ENCODE peak calls at places on chromosomes 2 and 18, in ten cellular contexts. Y is BE2C; Q is CD8-positive, alpha-beta T cell; R is IMR-90; X is A549; C is SK-N-SH; Z is upper lobe of right lung; A is prostate gland; P is mammary epithelial cell; V is cardiac muscle cell. S is an unnamed sample.

GRCh38 chr2:95309599-95309998 is 12.5 kb downstream of the KCNIP3 start:
- DNase-seq in Q (no peak), C (no peak), P (no peak), V (no peak), Z (no peak), A (no peak), Y (no peak), X (no peak), R (no peak), S (no peak)

GRCh38 chr18:8609711-8610441 is 639 bp downstream of the RAB12 start:
- DNase-seq in Y (peak; percentile 11), Z (peak; percentile 70), Q (no peak), A (no peak), V (peak; percentile 17), R (no peak), X (no peak), C (peak; percentile 65), P (no peak), S (no peak)

GRCh38 chr18:70621710-70622109 is 332.9 kb downstream of the SOCS6 start:
- DNase-seq in Y (no peak), X (no peak), R (no peak), V (no peak), A (no peak), C (no peak), Q (peak; percentile 40), Z (no peak), P (no peak), S (no peak)

GRCh38 chr2:164697688-164698290 is 76.5 kb upstream of the GRB14 start:
- DNase-seq in A (no peak), X (peak; percentile 13), R (no peak), V (peak; percentile 18), C (peak; percentile 6), P (no peak), Z (no peak), Q (no peak), Y (no peak), S (no peak)

GRCh38 chr2:120861191-120861575 is 125.5 kb downstream of the GLI2 start:
- DNase-seq in Y (no peak), A (no peak), X (no peak), Z (peak; percentile 19), R (peak; percentile 44), P (no peak), Q (no peak), C (no peak), V (no peak), S (peak; percentile 16)

GRCh38 chr2:222904557-222905258 is 43.9 kb downstream of the ACSL3 start:
- DNase-seq in C (no peak), X (no peak), R (peak; percentile 97), A (no peak), Z (no peak), P (peak; percentile 20), Q (no peak), V (peak; percentile 35), Y (no peak), S (no peak)

GRCh38 chr2:28350196-28350595 is 42.5 kb upstream of the FOSL2 start:
- DNase-seq in C (no peak), V (no peak), Y (no peak), Z (peak; percentile 52), P (no peak), Q (no peak), A (no peak), X (no peak), R (no peak), S (no peak)

GRCh38 chr18:62486290-62486964 is 36.4 kb upstream of the ZCCHC2 start:
- DNase-seq in X (peak; percentile 10), Q (no peak), P (peak; percentile 97), R (peak; percentile 16), V (peak; percentile 15), A (no peak), C (no peak), Z (no peak), Y (no peak), S (no peak)

GRCh38 chr2:113337809-113338208 is 59.1 kb upstream of the PAX8 start:
- DNase-seq in X (no peak), R (no peak), Q (no peak), C (no peak), P (no peak), Y (no peak), Z (no peak), A (peak; percentile 24), V (no peak), S (no peak)

GRCh38 chr2:148021059-148021985 is at the start of gene MBD5:
- DNase-seq in C (peak; percentile 26), Z (peak; percentile 71), X (peak; percentile 6), Q (peak; percentile 82), A (peak; percentile 14), R (peak; percentile 58), V (peak; percentile 71), Y (peak; percentile 39), P (peak; percentile 36), S (no peak)

GRCh38 chr2:37615808-37616673 is 55.4 kb downstream of the CDC42EP3 start:
- DNase-seq in Y (no peak), C (no peak), R (no peak), V (no peak), Z (peak; percentile 70), A (no peak), Q (peak; percentile 80), X (no peak), P (no peak), S (peak; percentile 83)

GRCh38 chr2:26605195-26605968 is 35.8 kb downstream of the CIB4 start:
- DNase-seq in Y (peak; percentile 59), Z (peak; percentile 33), C (peak; percentile 78), Q (no peak), X (peak; percentile 73), V (peak; percentile 64), A (peak; percentile 48), P (peak; percentile 35), R (peak; percentile 48), S (peak; percentile 74)

GRCh38 chr2:201406077-201406662 is 45.1 kb downstream of the TRAK2 start:
- DNase-seq in A (peak; percentile 59), V (peak; percentile 93), C (no peak), X (no peak), P (peak; percentile 41), R (peak; percentile 87), Z (no peak), Q (no peak), Y (no peak), S (no peak)

GRCh38 chr18:77069931-77070330 is 62.7 kb downstream of the MBP start:
- DNase-seq in Q (peak; percentile 74), Z (no peak), X (no peak), Y (no peak), C (no peak), R (no peak), P (no peak), A (no peak), V (no peak), S (no peak)

GRCh38 chr2:133886735-133887675 is 318.7 kb upstream of the NCKAP5 start:
- DNase-seq in Z (peak; percentile 79), C (peak; percentile 65), A (peak; percentile 71), Q (peak; percentile 58), P (peak; percentile 71), V (peak; percentile 61), Y (peak; percentile 59), R (peak; percentile 80), X (peak; percentile 71), S (peak; percentile 88)
- H3K4me3 ChIP-seq in Z (no peak overlapping the region), C (no peak overlapping the region), A (no peak overlapping the region), Q (no peak overlapping the region), P (no peak overlapping the region), V (no peak overlapping the region), Y (no peak overlapping the region), R (no peak overlapping the region), X (no peak overlapping the region), S (no peak overlapping the region)

DNA sequence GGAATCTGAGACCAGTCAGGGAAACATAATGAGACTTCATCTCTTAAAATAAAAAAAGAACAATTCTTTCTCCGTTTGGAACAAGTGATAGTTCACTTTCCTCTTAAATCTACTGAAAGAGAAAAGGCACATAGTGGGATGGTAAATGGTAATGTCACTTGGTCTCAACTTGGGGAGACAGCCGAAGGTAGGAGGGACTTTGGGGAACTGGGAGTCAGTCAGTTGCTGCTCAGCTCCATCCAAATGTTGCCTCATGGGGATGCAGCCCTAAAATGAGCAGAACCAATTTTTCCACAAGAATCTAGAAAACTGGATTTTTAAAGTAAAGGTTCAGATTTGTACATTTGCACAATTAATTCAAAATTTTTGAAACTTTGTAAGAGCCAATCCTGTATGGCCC is 19.2 kb downstream of the RASGRP3 start:
- DNase-seq in Y (no peak), Q (no peak), X (no peak), C (no peak), V (no peak), R (no peak), P (no peak), A (no peak), Z (no peak), S (no peak)
- H3K4me1 ChIP-seq in Y (no peaks in the 10 kb centered on the region), Q (peaks cover 4% of the 10 kb centered on the region), X (peaks cover 17% of the 10 kb centered on the region), C (peaks cover 21% of the 10 kb centered on the region), V (no peaks in the 10 kb centered on the region), R (peaks cover 10% of the 10 kb centered on the region), P (no peaks in the 10 kb centered on the region), A (no peaks in the 10 kb centered on the region), Z (peaks cover 12% of the 10 kb centered on the region), S (peaks cover 10% of the 10 kb centered on the region)

GRCh38 chr18:22934789-22935188 is 1.7 kb downstream of the RBBP8 start:
- DNase-seq in P (no peak), X (no peak), Z (no peak), Y (no peak), C (no peak), R (no peak), Q (no peak), A (no peak), V (no peak), S (no peak)

GRCh38 chr18:22933958-22934423 is 863 bp downstream of the RBBP8 start:
- DNase-seq in V (no peak), P (no peak), Q (no peak), A (no peak), C (no peak), Y (no peak), Z (no peak), X (no peak), R (peak; percentile 6), S (no peak)

GRCh38 chr18:22933206-22933957 is at the start of gene RBBP8:
- DNase-seq in V (peak; percentile 86), Q (peak; percentile 70), A (peak; percentile 84), C (peak; percentile 93), Z (peak; percentile 92), Y (peak; percentile 86), R (peak; percentile 75), P (peak; percentile 79), X (peak; percentile 54), S (peak; percentile 81)

GRCh38 chr18:22936515-22936914 is 3.4 kb downstream of the RBBP8 start:
- DNase-seq in P (no peak), V (no peak), Q (no peak), Y (no peak), X (no peak), A (no peak), Z (no peak), R (no peak), C (no peak), S (no peak)

DNA sequence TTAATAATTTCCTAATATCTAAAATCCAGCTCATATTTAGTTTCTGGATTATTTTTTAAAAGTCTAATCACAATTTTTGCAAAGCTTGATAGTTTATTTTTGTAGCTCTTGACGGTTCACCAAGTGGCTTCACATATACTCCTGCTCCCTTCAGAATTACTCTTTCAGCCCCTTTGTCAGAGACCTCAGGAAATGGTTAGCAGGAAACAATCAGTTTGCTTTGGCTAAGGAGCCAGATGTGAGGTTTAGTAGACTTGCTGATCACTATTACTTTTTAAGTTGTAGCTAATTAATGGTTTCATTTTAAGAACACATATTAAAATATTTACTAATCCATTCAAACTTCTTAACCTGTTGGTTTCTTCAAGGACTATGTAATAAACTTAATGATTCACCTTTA is 2.3 kb downstream of the RBBP8 start:
- DNase-seq in P (peak; percentile 17), Y (no peak), Z (no peak), C (no peak), V (no peak), X (no peak), R (no peak), A (no peak), Q (no peak), S (no peak)
- H3K4me3 ChIP-seq in P (peak overlapping the region; percentile 63), Y (peak overlapping the region; percentile 27), Z (no peak overlapping the region), C (no peak overlapping the region), V (peak overlapping the region; percentile 53), X (no peak overlapping the region), R (no peak overlapping the region), A (no peak overlapping the region), Q (no peak overlapping the region), S (no peak overlapping the region)

GRCh38 chr2:65069425-65069824 is 13.2 kb downstream of the CEP68 start:
- DNase-seq in V (no peak), A (no peak), Z (no peak), R (no peak), Y (no peak), C (no peak), P (no peak), Q (no peak), X (no peak), S (no peak)
- H3K4me1 ChIP-seq in V (no peaks in the 10 kb centered on the region), A (peaks cover 7% of the 10 kb centered on the region), Z (peaks cover 47% of the 10 kb centered on the region), R (peaks cover 32% of the 10 kb centered on the region), Y (no peaks in the 10 kb centered on the region), C (peaks cover 46% of the 10 kb centered on the region), P (peaks cover 54% of the 10 kb centered on the region), Q (peaks cover 29% of the 10 kb centered on the region), X (peaks cover 45% of the 10 kb centered on the region), S (no peaks in the 10 kb centered on the region)

S was measured in Peyer's patch.